ENCODE peak calls at places on chromosomes 3 and 15, in five cellular contexts. One of them, this sample, is unnamed. For H3K27me3, the result is how much of the 10 kb centered on the place peaks cover.

GRCh38 chr3:59040902-59041301 is 8.9 kb downstream of the CFAP20DC start:
- DNase-seq in breast epithelium: no peak
- DNase-seq in sigmoid colon: no peak
- DNase-seq in HepG2: no peak
- DNase-seq in SK-N-SH: no peak
- DNase-seq in this sample: no peak

GRCh38 chr3:107816082-107816481 is 274.7 kb downstream of the CD47 start:
- DNase-seq in breast epithelium: no peak
- DNase-seq in sigmoid colon: no peak
- DNase-seq in HepG2: no peak
- DNase-seq in SK-N-SH: no peak
- DNase-seq in this sample: no peak

GRCh38 chr3:65871305-65872141 is 167.2 kb downstream of the MAGI1 start:
- DNase-seq in breast epithelium: peak
- DNase-seq in sigmoid colon: peak
- DNase-seq in HepG2: peak
- DNase-seq in SK-N-SH: peak
- DNase-seq in this sample: peak

GRCh38 chr15:37253877-37254276 is 153.5 kb upstream of the MEIS2 start:
- DNase-seq in breast epithelium: no peak
- DNase-seq in sigmoid colon: no peak
- DNase-seq in HepG2: no peak
- DNase-seq in SK-N-SH: no peak
- DNase-seq in this sample: no peak

GRCh38 chr3:38655708-38656300 is 6.3 kb upstream of the SCN5A start:
- DNase-seq in breast epithelium: no peak
- DNase-seq in sigmoid colon: peak
- DNase-seq in HepG2: peak
- DNase-seq in SK-N-SH: peak
- DNase-seq in this sample: no peak

GRCh38 chr3:129648331-129648730 is 41.9 kb upstream of the PLXND1 start:
- DNase-seq in breast epithelium: no peak
- DNase-seq in sigmoid colon: no peak
- DNase-seq in HepG2: no peak
- DNase-seq in SK-N-SH: no peak
- DNase-seq in this sample: no peak

GRCh38 chr15:52417501-52417900 is 111.2 kb downstream of the MYO5A start:
- DNase-seq in breast epithelium: no peak
- DNase-seq in sigmoid colon: no peak
- DNase-seq in HepG2: no peak
- DNase-seq in SK-N-SH: no peak
- DNase-seq in this sample: no peak

GRCh38 chr3:50358927-50359759 is at the start of gene TMEM115:
- DNase-seq in breast epithelium: peak
- DNase-seq in sigmoid colon: peak
- DNase-seq in HepG2: peak
- DNase-seq in SK-N-SH: peak
- DNase-seq in this sample: peak

GRCh38 chr3:177977381-177978158 is 558.7 kb upstream of the KCNMB2 start:
- DNase-seq in breast epithelium: no peak
- DNase-seq in sigmoid colon: no peak
- DNase-seq in HepG2: no peak
- DNase-seq in SK-N-SH: no peak
- DNase-seq in this sample: no peak

GRCh38 chr3:156867174-156867573 is 41.0 kb downstream of the LEKR1 start:
- DNase-seq in breast epithelium: no peak
- DNase-seq in sigmoid colon: no peak
- DNase-seq in HepG2: no peak
- DNase-seq in SK-N-SH: no peak
- DNase-seq in this sample: no peak

GRCh38 chr3:69823710-69824109 is 84.4 kb downstream of the MITF start:
- DNase-seq in breast epithelium: no peak
- DNase-seq in sigmoid colon: no peak
- DNase-seq in HepG2: no peak
- DNase-seq in SK-N-SH: no peak
- DNase-seq in this sample: no peak

GRCh38 chr3:114764056-114764492 is 383.0 kb downstream of the ZBTB20 start:
- DNase-seq in breast epithelium: no peak
- DNase-seq in sigmoid colon: no peak
- DNase-seq in HepG2: peak
- DNase-seq in SK-N-SH: no peak
- DNase-seq in this sample: no peak

GRCh38 chr15:65372787-65373067 is 5.1 kb downstream of the IGDCC3 start:
- DNase-seq in breast epithelium: no peak
- DNase-seq in sigmoid colon: no peak
- DNase-seq in HepG2: no peak
- DNase-seq in SK-N-SH: no peak
- DNase-seq in this sample: no peak

GRCh38 chr3:14133876-14134275 is 9.0 kb downstream of the TMEM43 start:
- DNase-seq in breast epithelium: no peak
- DNase-seq in sigmoid colon: no peak
- DNase-seq in HepG2: no peak
- DNase-seq in SK-N-SH: no peak
- DNase-seq in this sample: no peak

GRCh38 chr3:194575484-194576210 is 57.6 kb downstream of the TMEM44 start:
- DNase-seq in breast epithelium: no peak
- DNase-seq in sigmoid colon: peak
- DNase-seq in HepG2: no peak
- DNase-seq in SK-N-SH: no peak
- DNase-seq in this sample: no peak

GRCh38 chr3:54951405-54951804 is 23.5 kb upstream of the LRTM1 start:
- DNase-seq in breast epithelium: peak
- DNase-seq in sigmoid colon: peak
- DNase-seq in HepG2: peak
- DNase-seq in SK-N-SH: peak
- DNase-seq in this sample: peak

GRCh38 chr15:83030021-83030420 is 18.6 kb upstream of the C15orf40 start:
- DNase-seq in breast epithelium: no peak
- DNase-seq in sigmoid colon: no peak
- DNase-seq in HepG2: no peak
- DNase-seq in SK-N-SH: no peak
- DNase-seq in this sample: no peak

GRCh38 chr15:82045179-82045891 is 483 bp downstream of the MEX3B start:
- DNase-seq in breast epithelium: no peak
- DNase-seq in sigmoid colon: peak
- DNase-seq in HepG2: no peak
- DNase-seq in SK-N-SH: peak
- DNase-seq in this sample: peak

GRCh38 chr3:9080165-9080564 is 116.9 kb upstream of the RAD18 start:
- DNase-seq in breast epithelium: no peak
- DNase-seq in sigmoid colon: no peak
- DNase-seq in HepG2: no peak
- DNase-seq in SK-N-SH: no peak
- DNase-seq in this sample: no peak

GRCh38 chr3:132222868-132223538 is 94.2 kb upstream of the ACP3 start:
- DNase-seq in breast epithelium: no peak
- DNase-seq in sigmoid colon: no peak
- DNase-seq in HepG2: no peak
- DNase-seq in SK-N-SH: peak
- DNase-seq in this sample: no peak

GRCh38 chr15:92077353-92078080 is 224.0 kb downstream of the SLCO3A1 start:
- DNase-seq in breast epithelium: peak
- DNase-seq in sigmoid colon: peak
- DNase-seq in HepG2: peak
- DNase-seq in SK-N-SH: peak
- DNase-seq in this sample: peak

GRCh38 chr3:116863842-116864626 is 154.5 kb downstream of the TUSC7 start:
- DNase-seq in breast epithelium: no peak
- DNase-seq in sigmoid colon: no peak
- DNase-seq in HepG2: peak
- DNase-seq in SK-N-SH: peak
- DNase-seq in this sample: no peak

GRCh38 chr15:71443538-71443937 is 328.3 kb downstream of the THSD4 start:
- DNase-seq in breast epithelium: peak
- DNase-seq in sigmoid colon: no peak
- DNase-seq in HepG2: peak
- DNase-seq in SK-N-SH: peak
- DNase-seq in this sample: peak

GRCh38 chr3:30282052-30282708 is 324.2 kb upstream of the TGFBR2 start:
- DNase-seq in breast epithelium: no peak
- DNase-seq in sigmoid colon: no peak
- DNase-seq in HepG2: peak
- DNase-seq in SK-N-SH: no peak
- DNase-seq in this sample: no peak

GRCh38 chr3:184531580-184532290 is 29.9 kb upstream of the EPHB3 start:
- DNase-seq in breast epithelium: no peak
- DNase-seq in sigmoid colon: peak
- DNase-seq in HepG2: no peak
- DNase-seq in SK-N-SH: no peak
- DNase-seq in this sample: no peak

GRCh38 chr3:76039431-76039830 is 254.1 kb upstream of the ZNF717 start:
- DNase-seq in breast epithelium: no peak
- DNase-seq in sigmoid colon: no peak
- DNase-seq in HepG2: no peak
- DNase-seq in SK-N-SH: no peak
- DNase-seq in this sample: no peak

GRCh38 chr3:129623447-129624118 is 17.1 kb upstream of the PLXND1 start:
- DNase-seq in breast epithelium: peak
- DNase-seq in sigmoid colon: peak
- DNase-seq in HepG2: no peak
- DNase-seq in SK-N-SH: peak
- DNase-seq in this sample: no peak

GRCh38 chr3:186259612-186260383 is 102.2 kb downstream of the DGKG start:
- DNase-seq in breast epithelium: peak
- DNase-seq in sigmoid colon: peak
- DNase-seq in HepG2: peak
- DNase-seq in SK-N-SH: peak
- DNase-seq in this sample: peak

GRCh38 chr3:73365756-73366397 is 258.9 kb downstream of the PDZRN3 start:
- DNase-seq in breast epithelium: no peak
- DNase-seq in sigmoid colon: peak
- DNase-seq in HepG2: no peak
- DNase-seq in SK-N-SH: no peak
- DNase-seq in this sample: no peak

GRCh38 chr3:88141458-88142083 is 8.2 kb upstream of the C3orf38 start:
- DNase-seq in breast epithelium: no peak
- DNase-seq in sigmoid colon: no peak
- DNase-seq in HepG2: no peak
- DNase-seq in SK-N-SH: no peak
- DNase-seq in this sample: no peak

GRCh38 chr15:51726302-51727073 is 11.0 kb downstream of the LYSMD2 start:
- DNase-seq in breast epithelium: no peak
- DNase-seq in sigmoid colon: peak
- DNase-seq in HepG2: peak
- DNase-seq in SK-N-SH: peak
- DNase-seq in this sample: no peak

GRCh38 chr3:98433764-98434163 is 29.2 kb upstream of the OR5K1 start:
- DNase-seq in breast epithelium: no peak
- DNase-seq in sigmoid colon: no peak
- DNase-seq in HepG2: no peak
- DNase-seq in SK-N-SH: no peak
- DNase-seq in this sample: no peak

GRCh38 chr3:180320631-180321030 is 281.3 kb upstream of the TTC14 start:
- DNase-seq in breast epithelium: no peak
- DNase-seq in sigmoid colon: no peak
- DNase-seq in HepG2: no peak
- DNase-seq in SK-N-SH: no peak
- DNase-seq in this sample: no peak

GRCh38 chr15:60074181-60074885 is 70.2 kb downstream of the FOXB1 start:
- DNase-seq in breast epithelium: no peak
- DNase-seq in sigmoid colon: no peak
- DNase-seq in HepG2: no peak
- DNase-seq in SK-N-SH: no peak
- DNase-seq in this sample: peak

GRCh38 chr15:29651476-29652072 is 170.7 kb downstream of the TJP1 start:
- DNase-seq in breast epithelium: no peak
- DNase-seq in sigmoid colon: no peak
- DNase-seq in HepG2: no peak
- DNase-seq in SK-N-SH: no peak
- DNase-seq in this sample: no peak

GRCh38 chr15:29656636-29657475 is 165.4 kb downstream of the TJP1 start:
- DNase-seq in breast epithelium: no peak
- DNase-seq in sigmoid colon: no peak
- DNase-seq in HepG2: no peak
- DNase-seq in SK-N-SH: no peak
- DNase-seq in this sample: peak

GRCh38 chr15:29652595-29652994 is 169.7 kb downstream of the TJP1 start:
- DNase-seq in breast epithelium: no peak
- DNase-seq in sigmoid colon: no peak
- DNase-seq in HepG2: no peak
- DNase-seq in SK-N-SH: no peak
- DNase-seq in this sample: no peak
- H3K27me3 ChIP-seq in breast epithelium: under half
- H3K27me3 ChIP-seq in sigmoid colon: under half
- H3K27me3 ChIP-seq in HepG2: under half
- H3K27me3 ChIP-seq in SK-N-SH: under half
- H3K27me3 ChIP-seq in this sample: under half

GRCh38 chr3:33339758-33340157 is 62.5 kb downstream of the FBXL2 start:
- DNase-seq in breast epithelium: no peak
- DNase-seq in sigmoid colon: no peak
- DNase-seq in HepG2: no peak
- DNase-seq in SK-N-SH: no peak
- DNase-seq in this sample: no peak
- TF ChIP-seq POLR2AphosphoS5 in breast epithelium: no peak
- TF ChIP-seq POLR2AphosphoS5 in sigmoid colon: no peak
- TF ChIP-seq POLR2AphosphoS5 in HepG2: no peak
- TF ChIP-seq POLR2AphosphoS5 in SK-N-SH: no peak
- TF ChIP-seq POLR2AphosphoS5 in this sample: no peak

DNA sequence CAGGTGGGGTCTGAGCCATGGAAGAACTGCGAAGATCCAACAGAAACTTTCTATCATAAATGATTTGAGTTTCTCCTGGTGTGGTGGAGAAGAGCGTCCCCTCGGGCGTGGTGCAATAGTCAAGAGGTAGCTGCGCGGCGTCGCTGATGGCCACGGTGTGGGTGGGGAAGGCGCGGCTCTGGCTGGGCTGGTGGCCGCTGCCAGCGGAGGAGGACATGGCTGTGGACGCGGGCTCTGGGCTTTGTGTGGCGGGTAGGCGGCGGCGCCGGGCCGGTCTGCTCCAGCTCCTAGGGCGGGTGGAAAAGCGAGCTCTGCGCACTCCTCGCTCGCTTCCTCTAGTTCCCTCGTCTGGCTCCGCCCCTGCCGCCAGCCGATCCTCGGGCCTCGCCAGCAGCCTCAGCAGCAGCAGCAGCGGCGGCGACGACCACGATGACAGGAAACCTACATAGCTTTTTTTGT is 5.9 kb downstream of the STARD9 start:
- DNase-seq in breast epithelium: peak
- DNase-seq in sigmoid colon: peak
- DNase-seq in HepG2: peak
- DNase-seq in SK-N-SH: peak
- DNase-seq in this sample: peak
- TF ChIP-seq CTCF in breast epithelium: no peak
- TF ChIP-seq CTCF in sigmoid colon: no peak
- TF ChIP-seq CTCF in HepG2: no peak
- TF ChIP-seq CTCF in SK-N-SH: no peak
- TF ChIP-seq CTCF in this sample: peak

GRCh38 chr3:124410471-124410870 is 319.8 kb upstream of the UMPS start:
- DNase-seq in breast epithelium: no peak
- DNase-seq in sigmoid colon: no peak
- DNase-seq in HepG2: no peak
- DNase-seq in SK-N-SH: no peak
- DNase-seq in this sample: no peak
- H3K27me3 ChIP-seq in breast epithelium: under half
- H3K27me3 ChIP-seq in sigmoid colon: under half
- H3K27me3 ChIP-seq in HepG2: under half
- H3K27me3 ChIP-seq in SK-N-SH: under half
- H3K27me3 ChIP-seq in this sample: under half

GRCh38 chr15:85405467-85405866 is 25.1 kb downstream of the AKAP13 start:
- DNase-seq in breast epithelium: no peak
- DNase-seq in sigmoid colon: no peak
- DNase-seq in HepG2: no peak
- DNase-seq in SK-N-SH: no peak
- DNase-seq in this sample: peak
- TF ChIP-seq POLR2AphosphoS5 in breast epithelium: no peak
- TF ChIP-seq POLR2AphosphoS5 in sigmoid colon: no peak
- TF ChIP-seq POLR2AphosphoS5 in HepG2: no peak
- TF ChIP-seq POLR2AphosphoS5 in SK-N-SH: no peak
- TF ChIP-seq POLR2AphosphoS5 in this sample: peak

This sample was measured in prostate gland.